ENCODE peak calls at places on chromosomes 11 and 22, in four cellular contexts. One of them, this sample, is unnamed.
A peak's percentile ranks its signal among the peaks of the same experiment; 100 is the strongest.

GRCh38 chr11:67433536-67434394 is 3.7 kb downstream of the PTPRCAP start:
- DNase-seq in H1: no peak
- DNase-seq in suprapubic skin: no peak
- DNase-seq in A549: no peak
- DNase-seq in this sample: no peak

GRCh38 chr11:45942381-45942780 is 19.9 kb downstream of the LARGE2 start:
- DNase-seq in A549: no peak
- DNase-seq in H1: no peak
- DNase-seq in suprapubic skin: no peak
- DNase-seq in this sample: no peak

GRCh38 chr11:66467034-66467659 is 442 bp downstream of the PELI3 start:
- DNase-seq in A549: peak; percentile 30
- DNase-seq in suprapubic skin: no peak
- DNase-seq in H1: no peak
- DNase-seq in this sample: peak; percentile 45

GRCh38 chr11:58629857-58630256 is 7.4 kb downstream of the CNTF start:
- DNase-seq in H1: no peak
- DNase-seq in suprapubic skin: no peak
- DNase-seq in A549: peak; percentile 61
- DNase-seq in this sample: peak; percentile 28

GRCh38 chr11:109939176-109939810 is 153.9 kb upstream of the ZC3H12C start:
- DNase-seq in A549: peak; percentile 80
- DNase-seq in suprapubic skin: no peak
- DNase-seq in H1: no peak
- DNase-seq in this sample: peak; percentile 11

GRCh38 chr11:114166897-114167323 is 107.4 kb downstream of the ZBTB16 start:
- DNase-seq in suprapubic skin: no peak
- DNase-seq in A549: no peak
- DNase-seq in H1: no peak
- DNase-seq in this sample: no peak

GRCh38 chr22:41405588-41405987 is 23.8 kb downstream of the TEF start:
- DNase-seq in H1: no peak
- DNase-seq in A549: no peak
- DNase-seq in suprapubic skin: no peak
- DNase-seq in this sample: no peak

GRCh38 chr11:134541951-134542350 is 129.9 kb upstream of the B3GAT1 start:
- DNase-seq in H1: no peak
- DNase-seq in A549: no peak
- DNase-seq in suprapubic skin: no peak
- DNase-seq in this sample: no peak

GRCh38 chr22:22195265-22196017 is 49.1 kb upstream of the VPREB1 start:
- DNase-seq in A549: peak; percentile 75
- DNase-seq in suprapubic skin: no peak
- DNase-seq in H1: peak; percentile 64
- DNase-seq in this sample: peak; percentile 87

GRCh38 chr11:5343474-5344335 is at the start of gene OR51B5:
- DNase-seq in suprapubic skin: no peak
- DNase-seq in A549: no peak
- DNase-seq in H1: no peak
- DNase-seq in this sample: no peak

GRCh38 chr11:83087035-83087434 is 15.3 kb upstream of the RAB30 start:
- DNase-seq in suprapubic skin: no peak
- DNase-seq in A549: peak; percentile 43
- DNase-seq in H1: no peak
- DNase-seq in this sample: no peak

GRCh38 chr11:61966673-61967176 is 709 bp downstream of the FTH1 start:
- DNase-seq in A549: peak; percentile 51
- DNase-seq in H1: no peak
- DNase-seq in suprapubic skin: peak; percentile 74
- DNase-seq in this sample: no peak

GRCh38 chr11:17403977-17404759 is 15.7 kb upstream of the KCNJ11 start:
- DNase-seq in H1: no peak
- DNase-seq in A549: no peak
- DNase-seq in suprapubic skin: no peak
- DNase-seq in this sample: no peak

GRCh38 chr11:7900686-7901085 is 30.4 kb downstream of the OR10A6 start:
- DNase-seq in A549: no peak
- DNase-seq in suprapubic skin: no peak
- DNase-seq in H1: no peak
- DNase-seq in this sample: peak; percentile 29

GRCh38 chr11:62546244-62546936 is at the start of gene AHNAK:
- DNase-seq in A549: peak; percentile 77
- DNase-seq in H1: no peak
- DNase-seq in suprapubic skin: peak; percentile 96
- DNase-seq in this sample: peak; percentile 92

GRCh38 chr11:75632962-75633361 is 35.9 kb downstream of the MAP6 start:
- DNase-seq in A549: no peak
- DNase-seq in suprapubic skin: no peak
- DNase-seq in H1: no peak
- DNase-seq in this sample: no peak

GRCh38 chr22:37225481-37225880 is 13.2 kb upstream of the SSTR3 start:
- DNase-seq in A549: peak; percentile 20
- DNase-seq in suprapubic skin: no peak
- DNase-seq in H1: no peak
- DNase-seq in this sample: peak; percentile 35

GRCh38 chr22:20243545-20244249 is 24.4 kb downstream of the RTN4R start:
- DNase-seq in A549: peak; percentile 33
- DNase-seq in H1: no peak
- DNase-seq in suprapubic skin: no peak
- DNase-seq in this sample: peak; percentile 49

GRCh38 chr11:64007629-64008282 is 21.5 kb downstream of the OTUB1 start:
- DNase-seq in A549: peak; percentile 86
- DNase-seq in suprapubic skin: peak; percentile 88
- DNase-seq in H1: no peak
- DNase-seq in this sample: peak; percentile 65

GRCh38 chr22:42949159-42949558 is 65.8 kb downstream of the PACSIN2 start:
- DNase-seq in suprapubic skin: peak; percentile 62
- DNase-seq in H1: no peak
- DNase-seq in A549: peak; percentile 29
- DNase-seq in this sample: no peak

GRCh38 chr22:35352214-35353111 is 28.4 kb upstream of the HMOX1 start:
- DNase-seq in suprapubic skin: peak; percentile 85
- DNase-seq in A549: peak; percentile 50
- DNase-seq in H1: no peak
- DNase-seq in this sample: peak; percentile 80

GRCh38 chr11:134535029-134536025 is 123.3 kb upstream of the B3GAT1 start:
- DNase-seq in suprapubic skin: peak; percentile 71
- DNase-seq in H1: no peak
- DNase-seq in A549: no peak
- DNase-seq in this sample: no peak

DNA sequence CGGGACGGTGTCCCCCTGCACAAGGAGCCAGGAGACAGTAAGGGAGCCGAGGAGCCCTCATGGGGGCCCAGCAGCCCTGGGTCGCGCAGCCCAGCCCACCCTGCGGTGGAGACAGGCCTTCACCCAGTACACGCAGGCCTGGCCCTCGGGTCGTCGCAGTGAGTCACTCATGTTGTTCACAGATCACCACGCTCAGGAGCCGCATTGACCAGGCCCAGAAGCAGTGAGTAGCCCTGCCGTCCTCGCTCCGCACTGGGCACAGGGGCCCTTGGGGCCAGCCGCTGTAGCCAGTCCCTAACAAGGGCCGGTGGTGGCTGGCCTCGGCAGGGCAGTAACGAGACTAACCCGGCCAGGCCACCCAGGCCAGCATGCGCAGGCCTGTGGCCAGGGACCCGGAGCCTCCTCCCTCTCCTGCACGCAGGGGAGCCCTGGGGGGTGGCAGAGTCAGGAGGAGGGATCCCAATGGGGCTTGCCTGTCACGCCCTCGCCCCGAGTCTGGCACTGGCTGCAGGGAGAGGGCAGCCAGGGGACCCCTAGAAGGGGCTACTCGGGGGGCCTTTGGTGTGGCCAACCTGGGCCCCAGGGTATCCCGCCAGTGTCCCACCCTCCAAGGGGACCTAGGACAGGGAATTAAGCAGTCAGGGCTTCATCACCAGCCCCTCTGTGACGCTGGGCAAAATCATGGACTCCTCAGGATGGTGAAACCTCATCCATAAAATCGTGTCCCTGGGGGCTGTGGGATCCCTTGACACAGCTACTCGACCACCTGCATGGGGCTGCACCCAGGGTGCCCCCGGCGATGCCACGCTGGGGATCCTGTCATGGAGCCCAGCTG is 10.1 kb upstream of the MRPL23 start:
- DNase-seq in A549: no peak
- DNase-seq in H1: no peak
- DNase-seq in suprapubic skin: no peak
- DNase-seq in this sample: no peak
- TF ChIP-seq EP300 in A549: no peak
- TF ChIP-seq EP300 in H1: no peak
- TF ChIP-seq EP300 in suprapubic skin: no peak
- TF ChIP-seq EP300 in this sample: no peak

GRCh38 chr11:235180-235997 is 753 bp downstream of the SIRT3 start:
- DNase-seq in A549: no peak
- DNase-seq in suprapubic skin: no peak
- DNase-seq in H1: no peak
- DNase-seq in this sample: no peak

GRCh38 chr11:232783-233565 is 3.2 kb downstream of the SIRT3 start:
- DNase-seq in suprapubic skin: no peak
- DNase-seq in A549: no peak
- DNase-seq in H1: no peak
- DNase-seq in this sample: no peak

GRCh38 chr11:240315-240714 is 3.5 kb downstream of the PSMD13 start:
- DNase-seq in suprapubic skin: no peak
- DNase-seq in H1: no peak
- DNase-seq in A549: no peak
- DNase-seq in this sample: no peak

GRCh38 chr11:235998-236773 is at the start of gene SIRT3:
- DNase-seq in suprapubic skin: peak; percentile 88
- DNase-seq in A549: peak; percentile 90
- DNase-seq in H1: peak; percentile 34
- DNase-seq in this sample: peak; percentile 92

DNA sequence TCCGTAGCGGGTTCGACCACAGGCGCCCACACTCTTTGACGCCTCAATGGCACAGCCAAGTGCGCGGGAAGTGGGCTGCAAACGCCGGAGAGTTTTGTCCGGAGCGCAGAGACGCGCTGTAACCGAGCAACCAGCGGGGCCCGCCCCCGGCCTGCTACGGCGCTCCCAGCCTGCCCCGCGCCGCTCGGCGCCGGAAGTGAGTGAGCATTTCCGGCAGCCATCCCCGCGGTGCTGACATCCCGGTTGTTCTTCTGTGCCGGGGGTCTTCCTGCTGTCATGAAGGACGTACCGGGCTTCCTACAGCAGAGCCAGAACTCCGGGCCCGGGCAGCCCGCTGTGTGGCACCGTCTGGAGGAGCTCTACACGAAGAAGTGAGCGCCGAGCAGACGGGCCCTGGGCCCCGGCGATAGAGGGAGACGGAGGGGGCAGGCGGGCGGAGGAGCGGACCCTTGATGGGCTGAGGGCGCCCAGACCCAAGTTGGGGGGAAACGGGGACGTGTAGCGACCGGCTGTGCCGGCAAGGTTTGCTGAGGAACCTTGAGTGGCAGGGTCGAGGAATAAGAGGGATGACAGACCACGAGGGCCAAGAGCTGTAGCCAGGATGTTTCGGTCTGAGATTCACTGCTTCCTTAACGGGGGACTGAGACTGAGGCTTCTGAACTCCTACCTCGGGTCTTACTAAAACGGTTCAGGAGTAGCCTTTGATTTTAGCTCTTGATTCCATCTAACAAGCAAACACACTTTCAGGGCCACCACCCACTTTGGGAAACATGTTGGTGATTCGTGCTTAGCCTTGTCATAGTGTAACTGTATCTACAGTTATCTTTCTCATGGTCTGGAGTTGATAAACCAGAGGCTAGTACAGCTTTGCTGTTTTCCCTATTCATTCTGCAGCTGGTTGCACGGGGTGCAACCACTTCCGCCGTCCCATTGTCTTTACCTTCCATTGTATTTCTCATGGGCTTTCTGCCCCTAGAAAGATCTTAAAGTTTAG is at the start of gene PSMD13:
- DNase-seq in A549: peak; percentile 77
- DNase-seq in suprapubic skin: peak; percentile 91
- DNase-seq in H1: no peak
- DNase-seq in this sample: peak; percentile 89
- TF ChIP-seq CTCF in A549: no peak
- TF ChIP-seq CTCF in suprapubic skin: no peak
- TF ChIP-seq CTCF in H1: no peak
- TF ChIP-seq CTCF in this sample: no peak

GRCh38 chr11:31922450-31922849 is 111.3 kb upstream of the PAX6 start:
- DNase-seq in H1: no peak
- DNase-seq in suprapubic skin: no peak
- DNase-seq in A549: no peak
- DNase-seq in this sample: no peak
- TF ChIP-seq EP300 in H1: no peak
- TF ChIP-seq EP300 in suprapubic skin: no peak
- TF ChIP-seq EP300 in A549: no peak
- TF ChIP-seq EP300 in this sample: no peak

DNA sequence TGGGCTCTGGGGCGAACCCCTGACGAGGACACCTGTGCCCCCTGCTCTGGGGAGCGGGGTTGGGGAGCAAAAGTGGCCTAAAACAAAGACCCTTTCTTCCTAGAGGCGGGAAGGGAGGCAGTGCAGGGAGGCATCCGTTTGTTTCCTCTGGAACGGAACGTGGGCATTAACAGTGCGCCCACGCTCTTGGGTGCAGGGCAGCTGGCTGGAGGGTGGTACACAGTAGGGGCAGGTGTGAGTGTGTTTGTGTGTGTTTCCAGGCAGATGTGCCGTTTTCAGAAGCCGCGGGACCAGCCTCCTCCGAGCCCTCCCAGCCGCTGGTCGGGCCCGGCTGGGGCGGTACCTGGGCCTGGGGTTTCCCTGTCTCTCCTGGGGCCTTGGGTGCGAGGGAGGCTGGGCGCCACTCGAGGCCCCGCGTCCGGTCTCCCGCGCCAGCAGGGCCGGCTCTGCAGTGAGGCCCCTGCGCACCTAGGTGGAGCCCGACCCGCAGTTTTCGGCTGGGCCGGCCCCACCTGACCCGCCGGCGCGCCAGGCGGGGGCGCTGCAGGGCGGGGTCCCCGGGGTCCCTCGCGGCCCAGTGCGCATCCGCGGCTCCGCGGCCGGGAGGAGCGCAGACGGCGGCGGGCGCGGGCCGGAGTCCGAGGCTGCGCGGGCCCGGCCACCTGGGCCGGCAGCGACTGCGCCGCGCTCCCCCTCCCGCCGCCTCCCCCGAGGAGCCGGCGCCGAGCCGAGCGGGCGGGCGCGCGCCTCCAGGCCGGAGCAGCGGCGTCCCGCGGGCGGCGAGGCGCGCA is 1252.7 kb downstream of the BRD1 start:
- DNase-seq in suprapubic skin: no peak
- DNase-seq in A549: peak; percentile 67
- DNase-seq in H1: peak; percentile 33
- DNase-seq in this sample: peak; percentile 12
- TF ChIP-seq CTCF in suprapubic skin: no peak
- TF ChIP-seq CTCF in A549: peak; percentile 81
- TF ChIP-seq CTCF in H1: peak; percentile 76
- TF ChIP-seq CTCF in this sample: peak; percentile 24